ENCODE peak calls at places on chromosomes 13 and 19, in nine cellular contexts. One of them, this sample, is unnamed.

GRCh38 chr13:85771856-85772255 is 27.4 kb downstream of the SLITRK6 start:
- DNase-seq in cardiac fibroblast: no peak
- DNase-seq in iPS DF 19.7: no peak
- DNase-seq in activated CD4-positive, alpha-beta T cell treated with anti-CD3 and anti-CD28 coated beads, Interleukin-2, amount 50 U/mL, for 24 hours: no peak
- DNase-seq in SIG-M5: no peak
- DNase-seq in NCI-H774: no peak
- DNase-seq in HuH-7: no peak
- DNase-seq in frontal cortex: no peak
- DNase-seq in T-helper 9 cell: no peak
- DNase-seq in this sample: no peak

GRCh38 chr19:7993560-7993959 is 11.9 kb downstream of the ELAVL1 start:
- DNase-seq in cardiac fibroblast: no peak
- DNase-seq in iPS DF 19.7: no peak
- DNase-seq in activated CD4-positive, alpha-beta T cell treated with anti-CD3 and anti-CD28 coated beads, Interleukin-2, amount 50 U/mL, for 24 hours: no peak
- DNase-seq in SIG-M5: no peak
- DNase-seq in NCI-H774: no peak
- DNase-seq in HuH-7: no peak
- DNase-seq in frontal cortex: no peak
- DNase-seq in T-helper 9 cell: no peak
- DNase-seq in this sample: no peak

GRCh38 chr19:16338470-16339360 is 14.1 kb downstream of the KLF2 start:
- DNase-seq in cardiac fibroblast: peak; percentile 90
- DNase-seq in iPS DF 19.7: no peak
- DNase-seq in activated CD4-positive, alpha-beta T cell treated with anti-CD3 and anti-CD28 coated beads, Interleukin-2, amount 50 U/mL, for 24 hours: no peak
- DNase-seq in SIG-M5: no peak
- DNase-seq in NCI-H774: no peak
- DNase-seq in HuH-7: no peak
- DNase-seq in frontal cortex: no peak
- DNase-seq in T-helper 9 cell: peak; percentile 32
- DNase-seq in this sample: no peak

GRCh38 chr19:58571575-58571947 is 1.6 kb downstream of the MZF1 start:
- DNase-seq in cardiac fibroblast: no peak
- DNase-seq in iPS DF 19.7: no peak
- DNase-seq in activated CD4-positive, alpha-beta T cell treated with anti-CD3 and anti-CD28 coated beads, Interleukin-2, amount 50 U/mL, for 24 hours: no peak
- DNase-seq in SIG-M5: no peak
- DNase-seq in NCI-H774: no peak
- DNase-seq in HuH-7: no peak
- DNase-seq in frontal cortex: no peak
- DNase-seq in T-helper 9 cell: no peak
- DNase-seq in this sample: no peak

GRCh38 chr19:10871711-10872550 is 578 bp downstream of the CARM1 start:
- DNase-seq in cardiac fibroblast: peak; percentile 20
- DNase-seq in iPS DF 19.7: no peak
- DNase-seq in activated CD4-positive, alpha-beta T cell treated with anti-CD3 and anti-CD28 coated beads, Interleukin-2, amount 50 U/mL, for 24 hours: no peak
- DNase-seq in SIG-M5: no peak
- DNase-seq in NCI-H774: no peak
- DNase-seq in HuH-7: no peak
- DNase-seq in frontal cortex: peak; percentile 54
- DNase-seq in T-helper 9 cell: no peak
- DNase-seq in this sample: no peak

GRCh38 chr13:76764429-76764828 is 121.8 kb downstream of the KCTD12 start:
- DNase-seq in cardiac fibroblast: peak; percentile 78
- DNase-seq in iPS DF 19.7: no peak
- DNase-seq in activated CD4-positive, alpha-beta T cell treated with anti-CD3 and anti-CD28 coated beads, Interleukin-2, amount 50 U/mL, for 24 hours: no peak
- DNase-seq in SIG-M5: no peak
- DNase-seq in NCI-H774: no peak
- DNase-seq in HuH-7: no peak
- DNase-seq in frontal cortex: no peak
- DNase-seq in T-helper 9 cell: no peak
- DNase-seq in this sample: no peak

GRCh38 chr19:49847731-49848696 is 2.9 kb upstream of the PTOV1 start:
- DNase-seq in cardiac fibroblast: peak; percentile 85
- DNase-seq in iPS DF 19.7: no peak
- DNase-seq in activated CD4-positive, alpha-beta T cell treated with anti-CD3 and anti-CD28 coated beads, Interleukin-2, amount 50 U/mL, for 24 hours: no peak
- DNase-seq in SIG-M5: peak; percentile 28
- DNase-seq in NCI-H774: no peak
- DNase-seq in HuH-7: no peak
- DNase-seq in frontal cortex: no peak
- DNase-seq in T-helper 9 cell: no peak
- DNase-seq in this sample: no peak

GRCh38 chr19:1814833-1815604 is 2.9 kb upstream of the ATP8B3 start:
- DNase-seq in cardiac fibroblast: no peak
- DNase-seq in iPS DF 19.7: no peak
- DNase-seq in activated CD4-positive, alpha-beta T cell treated with anti-CD3 and anti-CD28 coated beads, Interleukin-2, amount 50 U/mL, for 24 hours: no peak
- DNase-seq in SIG-M5: no peak
- DNase-seq in NCI-H774: no peak
- DNase-seq in HuH-7: no peak
- DNase-seq in frontal cortex: no peak
- DNase-seq in T-helper 9 cell: no peak
- DNase-seq in this sample: no peak

GRCh38 chr19:623974-624373 is 9.4 kb downstream of the POLRMT start:
- DNase-seq in cardiac fibroblast: peak; percentile 69
- DNase-seq in iPS DF 19.7: no peak
- DNase-seq in activated CD4-positive, alpha-beta T cell treated with anti-CD3 and anti-CD28 coated beads, Interleukin-2, amount 50 U/mL, for 24 hours: no peak
- DNase-seq in SIG-M5: no peak
- DNase-seq in NCI-H774: no peak
- DNase-seq in HuH-7: no peak
- DNase-seq in frontal cortex: peak; percentile 68
- DNase-seq in T-helper 9 cell: no peak
- DNase-seq in this sample: no peak

GRCh38 chr13:79765331-79765730 is 284.4 kb downstream of the NDFIP2 start:
- DNase-seq in cardiac fibroblast: no peak
- DNase-seq in iPS DF 19.7: no peak
- DNase-seq in activated CD4-positive, alpha-beta T cell treated with anti-CD3 and anti-CD28 coated beads, Interleukin-2, amount 50 U/mL, for 24 hours: no peak
- DNase-seq in SIG-M5: no peak
- DNase-seq in NCI-H774: no peak
- DNase-seq in HuH-7: no peak
- DNase-seq in frontal cortex: no peak
- DNase-seq in T-helper 9 cell: no peak
- DNase-seq in this sample: no peak

GRCh38 chr19:7326105-7326877 is 22.4 kb upstream of the ARHGEF18 start:
- DNase-seq in cardiac fibroblast: peak; percentile 18
- DNase-seq in iPS DF 19.7: peak; percentile 71
- DNase-seq in activated CD4-positive, alpha-beta T cell treated with anti-CD3 and anti-CD28 coated beads, Interleukin-2, amount 50 U/mL, for 24 hours: no peak
- DNase-seq in SIG-M5: no peak
- DNase-seq in NCI-H774: no peak
- DNase-seq in HuH-7: peak; percentile 16
- DNase-seq in frontal cortex: no peak
- DNase-seq in T-helper 9 cell: peak; percentile 23
- DNase-seq in this sample: no peak

GRCh38 chr13:113726961-113727411 is 32.0 kb upstream of the TMEM255B start:
- DNase-seq in cardiac fibroblast: peak; percentile 10
- DNase-seq in iPS DF 19.7: no peak
- DNase-seq in activated CD4-positive, alpha-beta T cell treated with anti-CD3 and anti-CD28 coated beads, Interleukin-2, amount 50 U/mL, for 24 hours: no peak
- DNase-seq in SIG-M5: no peak
- DNase-seq in NCI-H774: no peak
- DNase-seq in HuH-7: no peak
- DNase-seq in frontal cortex: no peak
- DNase-seq in T-helper 9 cell: no peak
- DNase-seq in this sample: no peak

GRCh38 chr19:31519216-31519615 is 170.0 kb upstream of the TSHZ3 start:
- DNase-seq in cardiac fibroblast: no peak
- DNase-seq in iPS DF 19.7: no peak
- DNase-seq in activated CD4-positive, alpha-beta T cell treated with anti-CD3 and anti-CD28 coated beads, Interleukin-2, amount 50 U/mL, for 24 hours: no peak
- DNase-seq in SIG-M5: no peak
- DNase-seq in NCI-H774: no peak
- DNase-seq in HuH-7: no peak
- DNase-seq in frontal cortex: no peak
- DNase-seq in T-helper 9 cell: no peak
- DNase-seq in this sample: no peak

GRCh38 chr19:7870571-7871279 is 3.5 kb downstream of the PRR36 start:
- DNase-seq in cardiac fibroblast: peak; percentile 48
- DNase-seq in iPS DF 19.7: no peak
- DNase-seq in activated CD4-positive, alpha-beta T cell treated with anti-CD3 and anti-CD28 coated beads, Interleukin-2, amount 50 U/mL, for 24 hours: no peak
- DNase-seq in SIG-M5: peak; percentile 39
- DNase-seq in NCI-H774: peak; percentile 72
- DNase-seq in HuH-7: peak; percentile 59
- DNase-seq in frontal cortex: no peak
- DNase-seq in T-helper 9 cell: peak; percentile 36
- DNase-seq in this sample: peak; percentile 35

GRCh38 chr13:68176486-68176885 is 946.4 kb upstream of the PCDH9 start:
- DNase-seq in cardiac fibroblast: peak; percentile 68
- DNase-seq in iPS DF 19.7: no peak
- DNase-seq in activated CD4-positive, alpha-beta T cell treated with anti-CD3 and anti-CD28 coated beads, Interleukin-2, amount 50 U/mL, for 24 hours: no peak
- DNase-seq in SIG-M5: no peak
- DNase-seq in NCI-H774: no peak
- DNase-seq in HuH-7: no peak
- DNase-seq in frontal cortex: no peak
- DNase-seq in T-helper 9 cell: no peak
- DNase-seq in this sample: peak; percentile 30

GRCh38 chr13:25085125-25085742 is 10.7 kb upstream of the PABPC3 start:
- DNase-seq in cardiac fibroblast: peak; percentile 54
- DNase-seq in iPS DF 19.7: no peak
- DNase-seq in activated CD4-positive, alpha-beta T cell treated with anti-CD3 and anti-CD28 coated beads, Interleukin-2, amount 50 U/mL, for 24 hours: no peak
- DNase-seq in SIG-M5: no peak
- DNase-seq in NCI-H774: peak; percentile 8
- DNase-seq in HuH-7: peak; percentile 35
- DNase-seq in frontal cortex: peak; percentile 54
- DNase-seq in T-helper 9 cell: no peak
- DNase-seq in this sample: peak; percentile 11

GRCh38 chr19:18460900-18461299 is 23.0 kb upstream of the ISYNA1 start:
- DNase-seq in cardiac fibroblast: no peak
- DNase-seq in iPS DF 19.7: no peak
- DNase-seq in activated CD4-positive, alpha-beta T cell treated with anti-CD3 and anti-CD28 coated beads, Interleukin-2, amount 50 U/mL, for 24 hours: no peak
- DNase-seq in SIG-M5: no peak
- DNase-seq in NCI-H774: no peak
- DNase-seq in HuH-7: no peak
- DNase-seq in frontal cortex: no peak
- DNase-seq in T-helper 9 cell: no peak
- DNase-seq in this sample: no peak

GRCh38 chr13:40539954-40540706 is 126.3 kb downstream of the FOXO1 start:
- DNase-seq in cardiac fibroblast: peak; percentile 88
- DNase-seq in iPS DF 19.7: peak; percentile 78
- DNase-seq in activated CD4-positive, alpha-beta T cell treated with anti-CD3 and anti-CD28 coated beads, Interleukin-2, amount 50 U/mL, for 24 hours: no peak
- DNase-seq in SIG-M5: no peak
- DNase-seq in NCI-H774: no peak
- DNase-seq in HuH-7: no peak
- DNase-seq in frontal cortex: no peak
- DNase-seq in T-helper 9 cell: no peak
- DNase-seq in this sample: peak; percentile 54

GRCh38 chr19:9075064-9075964 is 11.5 kb upstream of the OR1M1 start:
- DNase-seq in cardiac fibroblast: peak; percentile 96
- DNase-seq in iPS DF 19.7: no peak
- DNase-seq in activated CD4-positive, alpha-beta T cell treated with anti-CD3 and anti-CD28 coated beads, Interleukin-2, amount 50 U/mL, for 24 hours: no peak
- DNase-seq in SIG-M5: no peak
- DNase-seq in NCI-H774: no peak
- DNase-seq in HuH-7: no peak
- DNase-seq in frontal cortex: peak; percentile 76
- DNase-seq in T-helper 9 cell: no peak
- DNase-seq in this sample: peak; percentile 29

GRCh38 chr13:113882266-113882627 is 18.4 kb upstream of the GAS6 start:
- DNase-seq in cardiac fibroblast: peak; percentile 26
- DNase-seq in iPS DF 19.7: no peak
- DNase-seq in activated CD4-positive, alpha-beta T cell treated with anti-CD3 and anti-CD28 coated beads, Interleukin-2, amount 50 U/mL, for 24 hours: no peak
- DNase-seq in SIG-M5: no peak
- DNase-seq in NCI-H774: no peak
- DNase-seq in HuH-7: no peak
- DNase-seq in frontal cortex: peak; percentile 55
- DNase-seq in T-helper 9 cell: no peak
- DNase-seq in this sample: no peak

GRCh38 chr13:33740134-33740538 is 77.8 kb upstream of the RFC3 start:
- DNase-seq in cardiac fibroblast: peak; percentile 85
- DNase-seq in iPS DF 19.7: no peak
- DNase-seq in activated CD4-positive, alpha-beta T cell treated with anti-CD3 and anti-CD28 coated beads, Interleukin-2, amount 50 U/mL, for 24 hours: no peak
- DNase-seq in SIG-M5: no peak
- DNase-seq in NCI-H774: no peak
- DNase-seq in HuH-7: no peak
- DNase-seq in frontal cortex: no peak
- DNase-seq in T-helper 9 cell: no peak
- DNase-seq in this sample: no peak

GRCh38 chr13:101499406-101499805 is 46.9 kb downstream of the ITGBL1 start:
- DNase-seq in cardiac fibroblast: no peak
- DNase-seq in iPS DF 19.7: no peak
- DNase-seq in activated CD4-positive, alpha-beta T cell treated with anti-CD3 and anti-CD28 coated beads, Interleukin-2, amount 50 U/mL, for 24 hours: no peak
- DNase-seq in SIG-M5: no peak
- DNase-seq in NCI-H774: no peak
- DNase-seq in HuH-7: no peak
- DNase-seq in frontal cortex: no peak
- DNase-seq in T-helper 9 cell: no peak
- DNase-seq in this sample: no peak

GRCh38 chr13:55649485-55649884 is 1491.2 kb upstream of the PRR20A start:
- DNase-seq in cardiac fibroblast: no peak
- DNase-seq in iPS DF 19.7: no peak
- DNase-seq in activated CD4-positive, alpha-beta T cell treated with anti-CD3 and anti-CD28 coated beads, Interleukin-2, amount 50 U/mL, for 24 hours: no peak
- DNase-seq in SIG-M5: no peak
- DNase-seq in NCI-H774: no peak
- DNase-seq in HuH-7: no peak
- DNase-seq in frontal cortex: no peak
- DNase-seq in T-helper 9 cell: no peak
- DNase-seq in this sample: no peak

GRCh38 chr19:55376381-55376933 is at the start of gene TMEM190:
- DNase-seq in cardiac fibroblast: no peak
- DNase-seq in iPS DF 19.7: no peak
- DNase-seq in activated CD4-positive, alpha-beta T cell treated with anti-CD3 and anti-CD28 coated beads, Interleukin-2, amount 50 U/mL, for 24 hours: no peak
- DNase-seq in SIG-M5: no peak
- DNase-seq in NCI-H774: no peak
- DNase-seq in HuH-7: no peak
- DNase-seq in frontal cortex: no peak
- DNase-seq in T-helper 9 cell: no peak
- DNase-seq in this sample: no peak

GRCh38 chr19:11265785-11266236 is 3.5 kb upstream of the DOCK6 start:
- DNase-seq in cardiac fibroblast: no peak
- DNase-seq in iPS DF 19.7: no peak
- DNase-seq in activated CD4-positive, alpha-beta T cell treated with anti-CD3 and anti-CD28 coated beads, Interleukin-2, amount 50 U/mL, for 24 hours: no peak
- DNase-seq in SIG-M5: no peak
- DNase-seq in NCI-H774: peak; percentile 50
- DNase-seq in HuH-7: peak; percentile 87
- DNase-seq in frontal cortex: no peak
- DNase-seq in T-helper 9 cell: no peak
- DNase-seq in this sample: no peak